ENCODE peak calls at places on chromosomes 12 and 14, in eight cellular contexts. Q is endothelial cell, S is GM23338, O is amygdala, N is DMS 273 treated with DMSO at 0.1 percent for 48 hours, M is A172, H is left ventricle myocardium superior, C is fibroblast of pulmonary artery. P is an unnamed sample.

GRCh38 chr14:91228112-91229004 is 16.1 kb downstream of the GPR68 start:
- DNase-seq in Q (no peak), S (peak), O (no peak), N (no peak), M (peak), H (no peak), C (peak), P (peak)

GRCh38 chr14:72142328-72142727 is 210.1 kb downstream of the RGS6 start:
- DNase-seq in Q (no peak), S (no peak), O (no peak), N (no peak), M (no peak), H (no peak), C (no peak), P (no peak)

GRCh38 chr12:42482820-42483533 is 106.6 kb downstream of the PRICKLE1 start:
- DNase-seq in Q (peak), S (peak), O (peak), N (peak), M (peak), H (peak), C (peak), P (peak)

GRCh38 chr12:104376650-104377506 is 73.3 kb downstream of the EID3 start:
- DNase-seq in Q (no peak), S (no peak), O (no peak), N (no peak), M (no peak), H (no peak), C (no peak), P (no peak)

GRCh38 chr12:104410786-104411185 is 46.0 kb upstream of the CHST11 start:
- DNase-seq in Q (no peak), S (no peak), O (no peak), N (no peak), M (no peak), H (no peak), C (peak), P (no peak)

GRCh38 chr12:106871477-106871876 is 84.2 kb upstream of the TMEM263 start:
- DNase-seq in Q (no peak), S (no peak), O (no peak), N (no peak), M (peak), H (no peak), C (peak), P (no peak)

GRCh38 chr12:109385339-109386078 is 37.8 kb downstream of the MYO1H start:
- DNase-seq in Q (no peak), S (peak), O (no peak), N (peak), M (peak), H (no peak), C (peak), P (no peak)

GRCh38 chr14:53306267-53306721 is 153.2 kb upstream of the DDHD1 start:
- DNase-seq in Q (peak), S (peak), O (peak), N (peak), M (peak), H (peak), C (peak), P (peak)

GRCh38 chr12:22409071-22409951 is 74.8 kb upstream of the ST8SIA1 start:
- DNase-seq in Q (no peak), S (no peak), O (no peak), N (no peak), M (no peak), H (no peak), C (no peak), P (no peak)

GRCh38 chr12:48903982-48904411 is 21.3 kb downstream of the FKBP11 start:
- DNase-seq in Q (peak), S (peak), O (peak), N (peak), M (peak), H (peak), C (peak), P (peak)

GRCh38 chr14:67533754-67534085 is 630 bp downstream of the PLEKHH1 start:
- DNase-seq in Q (no peak), S (no peak), O (no peak), N (no peak), M (no peak), H (no peak), C (no peak), P (no peak)

GRCh38 chr12:33876618-33877017 is 145.7 kb upstream of the ALG10 start:
- DNase-seq in Q (no peak), S (peak), O (no peak), N (no peak), M (no peak), H (no peak), C (no peak), P (no peak)

GRCh38 chr14:76918176-76918750 is 92.1 kb downstream of the LRRC74A start:
- DNase-seq in Q (no peak), S (no peak), O (peak), N (peak), M (peak), H (peak), C (peak), P (no peak)

GRCh38 chr14:23729720-23730387 is 93.7 kb downstream of the DHRS2 start:
- DNase-seq in Q (no peak), S (peak), O (no peak), N (no peak), M (no peak), H (no peak), C (no peak), P (no peak)

GRCh38 chr12:131749618-131750315 is 38.9 kb downstream of the SFSWAP start:
- DNase-seq in Q (no peak), S (no peak), O (no peak), N (no peak), M (no peak), H (no peak), C (no peak), P (no peak)

GRCh38 chr12:108477055-108477880 is 37.8 kb upstream of the FICD start:
- DNase-seq in Q (no peak), S (no peak), O (no peak), N (no peak), M (no peak), H (no peak), C (no peak), P (no peak)

GRCh38 chr12:49883065-49883464 is 20.6 kb downstream of the FAIM2 start:
- DNase-seq in Q (no peak), S (peak), O (no peak), N (no peak), M (no peak), H (no peak), C (no peak), P (no peak)

GRCh38 chr12:82524636-82525035 is 162.1 kb upstream of the TMTC2 start:
- DNase-seq in Q (no peak), S (no peak), O (no peak), N (peak), M (no peak), H (no peak), C (no peak), P (no peak)

GRCh38 chr14:96693986-96694385 is 103.2 kb upstream of the VRK1 start:
- DNase-seq in Q (no peak), S (peak), O (no peak), N (no peak), M (no peak), H (no peak), C (no peak), P (no peak)

GRCh38 chr14:42665083-42665482 is 1058.4 kb downstream of the LRFN5 start:
- DNase-seq in Q (no peak), S (no peak), O (no peak), N (peak), M (no peak), H (no peak), C (no peak), P (no peak)

GRCh38 chr12:48794870-48795269 is 6.0 kb upstream of the ADCY6 start:
- DNase-seq in Q (no peak), S (no peak), O (no peak), N (no peak), M (no peak), H (no peak), C (no peak), P (no peak)

GRCh38 chr14:69698572-69698971 is 68.4 kb upstream of the SRSF5 start:
- DNase-seq in Q (no peak), S (no peak), O (no peak), N (no peak), M (no peak), H (no peak), C (no peak), P (no peak)

GRCh38 chr14:104827173-104828055 is 26.5 kb downstream of the ZBTB42 start:
- DNase-seq in Q (peak), S (peak), O (no peak), N (peak), M (no peak), H (peak), C (peak), P (peak)

GRCh38 chr12:2739832-2740641 is 54.7 kb upstream of the FKBP4 start:
- DNase-seq in Q (peak), S (peak), O (peak), N (no peak), M (peak), H (no peak), C (peak), P (no peak)

GRCh38 chr12:115227137-115227615 is 543.2 kb upstream of the TBX3 start:
- DNase-seq in Q (no peak), S (no peak), O (no peak), N (no peak), M (peak), H (peak), C (peak), P (no peak)

GRCh38 chr12:130429656-130430505 is 92.2 kb downstream of the PIWIL1 start:
- DNase-seq in Q (no peak), S (no peak), O (no peak), N (no peak), M (no peak), H (no peak), C (no peak), P (no peak)

P was measured in memory B cell.